ENCODE peak calls at places on chromosome 2, in ten cellular contexts. V is IMR-90; G is endothelial cell of umbilical vein; K is psoas muscle; T is fibroblast of villous mesenchyme; Q is astrocyte of the cerebellum; I is tibial nerve; O is astrocyte of the spinal cord; N is CD8-positive, alpha-beta memory T cell; M is left lung. L is an unnamed sample.

GRCh38 chr2:195280024-195280423 is 377.0 kb upstream of the SLC39A10 start:
- DNase-seq in V (no peak), G (no peak), K (no peak), T (no peak), Q (no peak), I (no peak), O (peak), N (no peak), M (no peak), L (no peak)

GRCh38 chr2:165082479-165082878 is 121.4 kb downstream of the SCN3A start:
- DNase-seq in V (no peak), G (no peak), K (no peak), T (no peak), Q (no peak), I (no peak), O (no peak), N (no peak), M (no peak), L (no peak)

GRCh38 chr2:151292124-151292523 is 2.7 kb upstream of the NMI start:
- DNase-seq in V (no peak), G (no peak), K (no peak), T (no peak), Q (no peak), I (no peak), O (no peak), N (no peak), M (no peak), L (no peak)

GRCh38 chr2:100427627-100428258 is 10.3 kb upstream of the CHST10 start:
- DNase-seq in V (peak), G (peak), K (peak), T (peak), Q (no peak), I (peak), O (peak), N (peak), M (peak), L (no peak)

GRCh38 chr2:138059967-138060635 is 95.8 kb downstream of the HNMT start:
- DNase-seq in V (peak), G (peak), K (peak), T (peak), Q (peak), I (peak), O (peak), N (no peak), M (no peak), L (no peak)

GRCh38 chr2:240926516-240927389 is 20.6 kb downstream of the CROCC2 start:
- DNase-seq in V (peak), G (no peak), K (peak), T (peak), Q (no peak), I (peak), O (no peak), N (no peak), M (peak), L (no peak)

GRCh38 chr2:70035344-70035844 is 51.9 kb upstream of the PCBP1 start:
- DNase-seq in V (peak), G (no peak), K (no peak), T (peak), Q (no peak), I (no peak), O (peak), N (no peak), M (no peak), L (no peak)

GRCh38 chr2:173990970-173991819 is 26.0 kb upstream of the SP3 start:
- DNase-seq in V (peak), G (peak), K (peak), T (peak), Q (peak), I (peak), O (peak), N (no peak), M (no peak), L (peak)

GRCh38 chr2:143177081-143177786 is 48.0 kb downstream of the ARHGAP15 start:
- DNase-seq in V (no peak), G (no peak), K (no peak), T (peak), Q (no peak), I (no peak), O (no peak), N (no peak), M (no peak), L (no peak)

GRCh38 chr2:234027646-234028045 is 22.9 kb upstream of the SPP2 start:
- DNase-seq in V (no peak), G (no peak), K (no peak), T (no peak), Q (no peak), I (no peak), O (no peak), N (no peak), M (no peak), L (no peak)

GRCh38 chr2:234026693-234027254 is 23.7 kb upstream of the SPP2 start:
- DNase-seq in V (no peak), G (no peak), K (no peak), T (no peak), Q (no peak), I (no peak), O (no peak), N (no peak), M (peak), L (no peak)

GRCh38 chr2:234024304-234024703 is 26.2 kb upstream of the SPP2 start:
- DNase-seq in V (no peak), G (no peak), K (no peak), T (no peak), Q (no peak), I (no peak), O (no peak), N (no peak), M (peak), L (no peak)

GRCh38 chr2:234025475-234025874 is 25.0 kb upstream of the SPP2 start:
- DNase-seq in V (no peak), G (no peak), K (no peak), T (no peak), Q (no peak), I (no peak), O (no peak), N (no peak), M (no peak), L (no peak)

DNA sequence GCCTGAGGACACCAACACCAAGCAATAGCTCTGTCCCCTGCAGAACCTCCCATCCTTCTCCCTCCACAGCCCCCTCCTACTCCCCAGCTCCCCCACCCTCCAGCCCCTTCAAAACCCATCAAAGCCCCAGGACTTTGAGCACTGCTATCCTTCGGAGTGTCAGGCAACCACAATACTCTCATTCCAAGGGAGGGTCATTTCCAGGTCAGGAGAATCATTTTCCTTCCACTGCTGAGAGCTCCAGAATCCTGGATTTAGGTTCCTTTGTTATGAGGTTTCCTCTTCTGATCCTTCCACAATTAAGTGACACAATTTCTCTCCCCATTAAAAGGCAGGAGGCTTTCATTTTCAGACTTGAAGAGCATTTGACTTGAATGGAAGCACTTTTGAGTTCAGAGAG is 24.4 kb upstream of the SPP2 start:
- DNase-seq in V (peak), G (no peak), K (no peak), T (peak), Q (no peak), I (no peak), O (peak), N (no peak), M (no peak), L (no peak)
- H3K4me3 ChIP-seq in V (no peak), G (no peak), K (no peak), T (no peak), Q (no peak), I (no peak), O (no peak), N (peak), M (no peak), L (no peak)

GRCh38 chr2:10913501-10914271 is 2.0 kb downstream of the KCNF1 start:
- DNase-seq in V (no peak), G (no peak), K (no peak), T (no peak), Q (no peak), I (no peak), O (no peak), N (no peak), M (no peak), L (no peak)
- H3K4me3 ChIP-seq in V (no peak), G (no peak), K (no peak), T (no peak), Q (no peak), I (no peak), O (no peak), N (no peak), M (no peak), L (no peak)

DNA sequence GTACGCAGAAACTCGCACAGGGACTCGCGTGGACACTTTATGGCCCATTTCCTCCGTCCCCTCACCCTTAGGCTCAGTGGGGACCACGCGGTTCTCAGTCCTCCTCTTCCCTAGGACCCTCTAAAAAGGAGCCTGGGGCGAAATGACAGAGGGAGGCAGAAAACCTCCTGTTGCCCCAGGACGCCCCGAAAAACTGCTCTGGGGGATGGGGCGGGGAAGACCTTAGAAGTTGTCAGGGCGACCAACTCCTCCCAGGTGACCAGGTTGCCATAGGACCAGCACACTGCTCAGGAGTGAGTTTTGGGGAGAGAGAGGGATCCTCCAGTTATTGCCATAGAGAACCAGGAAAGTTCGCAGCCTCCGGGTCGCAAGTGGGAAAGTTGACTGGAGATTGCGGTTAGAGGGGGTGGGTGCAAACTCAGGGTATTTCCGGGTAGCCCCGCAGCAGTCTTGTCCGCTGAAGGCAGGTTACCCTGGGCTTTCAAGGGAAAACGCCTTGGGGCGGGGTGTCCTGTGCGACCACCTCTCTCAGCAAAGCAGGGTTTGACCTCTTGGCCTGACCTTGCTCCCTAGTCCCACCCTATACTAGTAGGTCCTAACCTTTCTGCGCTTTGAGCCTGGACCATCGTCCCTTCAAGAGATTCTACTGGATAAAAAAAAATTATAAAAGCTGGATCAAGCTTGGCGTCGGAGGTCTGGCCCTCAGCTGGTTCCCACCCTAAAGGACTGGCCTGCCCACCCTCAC is 7.8 kb upstream of the PAX3 start:
- DNase-seq in V (no peak), G (no peak), K (no peak), T (no peak), Q (no peak), I (no peak), O (no peak), N (no peak), M (peak), L (no peak)
- H3K4me3 ChIP-seq in V (no peak), G (peak), K (peak), T (peak), Q (peak), I (peak), O (peak), N (peak), M (peak), L (peak)

GRCh38 chr2:86069091-86069685 is 36.5 kb downstream of the POLR1A start:
- DNase-seq in V (no peak), G (no peak), K (no peak), T (peak), Q (no peak), I (no peak), O (no peak), N (no peak), M (no peak), L (no peak)

GRCh38 chr2:86068098-86069047 is 37.3 kb downstream of the POLR1A start:
- DNase-seq in V (peak), G (no peak), K (peak), T (peak), Q (no peak), I (no peak), O (no peak), N (peak), M (no peak), L (no peak)

GRCh38 chr2:86070868-86071267 is 34.8 kb downstream of the POLR1A start:
- DNase-seq in V (no peak), G (no peak), K (no peak), T (no peak), Q (no peak), I (no peak), O (no peak), N (no peak), M (no peak), L (no peak)

GRCh38 chr2:86072271-86072858 is 33.3 kb downstream of the POLR1A start:
- DNase-seq in V (no peak), G (peak), K (peak), T (peak), Q (no peak), I (peak), O (peak), N (no peak), M (no peak), L (no peak)

DNA sequence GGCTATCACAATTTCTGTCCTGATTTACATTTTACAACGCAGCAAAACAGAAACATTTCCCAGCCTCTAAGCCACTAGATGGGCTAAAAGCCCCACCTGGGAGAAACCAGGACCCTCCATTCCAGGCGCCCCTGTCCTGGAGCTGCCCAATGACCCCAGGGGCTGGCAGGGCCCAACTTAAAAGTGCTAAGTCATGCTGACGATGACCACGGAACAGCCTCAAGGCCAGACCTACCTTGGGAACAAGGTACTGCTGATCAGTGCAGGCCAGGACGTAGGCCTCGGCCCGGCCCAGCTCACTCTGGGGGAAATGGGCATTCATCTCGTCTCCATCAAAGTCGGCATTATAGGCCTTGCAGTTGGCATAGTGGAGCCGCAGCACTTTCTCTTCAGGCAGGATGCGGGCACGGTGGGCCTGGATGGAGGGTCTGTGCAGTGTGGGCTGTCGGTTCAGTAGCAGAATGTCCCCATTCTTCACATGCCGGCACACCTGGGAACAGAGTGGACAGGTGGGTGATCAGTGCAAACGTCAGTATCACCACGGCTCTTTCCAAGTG is 35.8 kb downstream of the POLR1A start:
- DNase-seq in V (no peak), G (no peak), K (no peak), T (no peak), Q (no peak), I (no peak), O (no peak), N (no peak), M (no peak), L (no peak)
- H3K4me3 ChIP-seq in V (no peak), G (no peak), K (no peak), T (no peak), Q (no peak), I (no peak), O (no peak), N (no peak), M (no peak), L (no peak)

L was measured in AG04450.